ENCODE peak calls at places on chromosomes 3 and 15, in ten cellular contexts. One of them, this sample, is unnamed.

GRCh38 chr3:114406286-114406685 is 112.5 kb downstream of the TIGIT start:
- DNase-seq in stimulated activated CD8-positive, alpha-beta memory T cell treated with anti-CD3 and anti-CD28 coated beads, Interleukin-15, amount 100 ng/mL, for 4 hours: no peak
- DNase-seq in CD4-positive, alpha-beta memory T cell: no peak
- DNase-seq in sciatic nerve: no peak
- DNase-seq in NCI-H146: no peak
- DNase-seq in NCI-H1092 treated with DMSO at 0.1 percent for 48 hours: no peak
- DNase-seq in thoracic aorta: no peak
- DNase-seq in activated naive CD4-positive, alpha-beta T cell treated with anti-CD3 and anti-CD28 coated beads, Interleukin-2, amount 50 U/mL, for 72 hours: no peak
- DNase-seq in cardiac septum: no peak
- DNase-seq in CD8-positive, alpha-beta T cell: no peak
- DNase-seq in this sample: no peak

GRCh38 chr3:30944124-30944523 is 49.7 kb upstream of the GADL1 start:
- DNase-seq in NCI-H146: no peak
- DNase-seq in stimulated activated CD8-positive, alpha-beta memory T cell treated with anti-CD3 and anti-CD28 coated beads, Interleukin-15, amount 100 ng/mL, for 4 hours: no peak
- DNase-seq in activated naive CD4-positive, alpha-beta T cell treated with anti-CD3 and anti-CD28 coated beads, Interleukin-2, amount 50 U/mL, for 72 hours: no peak
- DNase-seq in thoracic aorta: no peak
- DNase-seq in CD4-positive, alpha-beta memory T cell: no peak
- DNase-seq in cardiac septum: no peak
- DNase-seq in CD8-positive, alpha-beta T cell: no peak
- DNase-seq in NCI-H1092 treated with DMSO at 0.1 percent for 48 hours: no peak
- DNase-seq in sciatic nerve: no peak
- DNase-seq in this sample: no peak

GRCh38 chr15:85116066-85116465 is 134.4 kb downstream of the PDE8A start:
- DNase-seq in sciatic nerve: no peak
- DNase-seq in stimulated activated CD8-positive, alpha-beta memory T cell treated with anti-CD3 and anti-CD28 coated beads, Interleukin-15, amount 100 ng/mL, for 4 hours: no peak
- DNase-seq in CD4-positive, alpha-beta memory T cell: no peak
- DNase-seq in activated naive CD4-positive, alpha-beta T cell treated with anti-CD3 and anti-CD28 coated beads, Interleukin-2, amount 50 U/mL, for 72 hours: no peak
- DNase-seq in cardiac septum: no peak
- DNase-seq in CD8-positive, alpha-beta T cell: no peak
- DNase-seq in NCI-H146: no peak
- DNase-seq in NCI-H1092 treated with DMSO at 0.1 percent for 48 hours: no peak
- DNase-seq in thoracic aorta: no peak
- DNase-seq in this sample: no peak

GRCh38 chr3:192727032-192727847 is at the start of gene FGF12:
- DNase-seq in NCI-H146: peak
- DNase-seq in cardiac septum: peak
- DNase-seq in sciatic nerve: peak
- DNase-seq in NCI-H1092 treated with DMSO at 0.1 percent for 48 hours: peak
- DNase-seq in thoracic aorta: peak
- DNase-seq in stimulated activated CD8-positive, alpha-beta memory T cell treated with anti-CD3 and anti-CD28 coated beads, Interleukin-15, amount 100 ng/mL, for 4 hours: no peak
- DNase-seq in CD4-positive, alpha-beta memory T cell: no peak
- DNase-seq in activated naive CD4-positive, alpha-beta T cell treated with anti-CD3 and anti-CD28 coated beads, Interleukin-2, amount 50 U/mL, for 72 hours: no peak
- DNase-seq in CD8-positive, alpha-beta T cell: no peak
- DNase-seq in this sample: peak

GRCh38 chr15:79339588-79340314 is 28.8 kb downstream of the TMED3 start:
- DNase-seq in activated naive CD4-positive, alpha-beta T cell treated with anti-CD3 and anti-CD28 coated beads, Interleukin-2, amount 50 U/mL, for 72 hours: no peak
- DNase-seq in cardiac septum: no peak
- DNase-seq in CD4-positive, alpha-beta memory T cell: peak
- DNase-seq in NCI-H146: peak
- DNase-seq in NCI-H1092 treated with DMSO at 0.1 percent for 48 hours: no peak
- DNase-seq in sciatic nerve: no peak
- DNase-seq in CD8-positive, alpha-beta T cell: no peak
- DNase-seq in thoracic aorta: no peak
- DNase-seq in stimulated activated CD8-positive, alpha-beta memory T cell treated with anti-CD3 and anti-CD28 coated beads, Interleukin-15, amount 100 ng/mL, for 4 hours: no peak
- DNase-seq in this sample: peak

GRCh38 chr3:144774897-144775296 is 803.3 kb downstream of the DIPK2A start:
- DNase-seq in CD4-positive, alpha-beta memory T cell: no peak
- DNase-seq in cardiac septum: no peak
- DNase-seq in thoracic aorta: no peak
- DNase-seq in sciatic nerve: no peak
- DNase-seq in CD8-positive, alpha-beta T cell: no peak
- DNase-seq in NCI-H146: no peak
- DNase-seq in stimulated activated CD8-positive, alpha-beta memory T cell treated with anti-CD3 and anti-CD28 coated beads, Interleukin-15, amount 100 ng/mL, for 4 hours: no peak
- DNase-seq in activated naive CD4-positive, alpha-beta T cell treated with anti-CD3 and anti-CD28 coated beads, Interleukin-2, amount 50 U/mL, for 72 hours: no peak
- DNase-seq in NCI-H1092 treated with DMSO at 0.1 percent for 48 hours: no peak
- DNase-seq in this sample: no peak

GRCh38 chr3:197003461-197004385 is 25.9 kb downstream of the MELTF start:
- DNase-seq in CD4-positive, alpha-beta memory T cell: no peak
- DNase-seq in stimulated activated CD8-positive, alpha-beta memory T cell treated with anti-CD3 and anti-CD28 coated beads, Interleukin-15, amount 100 ng/mL, for 4 hours: no peak
- DNase-seq in cardiac septum: no peak
- DNase-seq in sciatic nerve: no peak
- DNase-seq in NCI-H1092 treated with DMSO at 0.1 percent for 48 hours: peak
- DNase-seq in CD8-positive, alpha-beta T cell: no peak
- DNase-seq in thoracic aorta: no peak
- DNase-seq in NCI-H146: peak
- DNase-seq in activated naive CD4-positive, alpha-beta T cell treated with anti-CD3 and anti-CD28 coated beads, Interleukin-2, amount 50 U/mL, for 72 hours: no peak
- DNase-seq in this sample: peak

GRCh38 chr3:63656791-63657190 is 4.3 kb downstream of the SNTN start:
- DNase-seq in thoracic aorta: no peak
- DNase-seq in sciatic nerve: no peak
- DNase-seq in CD4-positive, alpha-beta memory T cell: no peak
- DNase-seq in CD8-positive, alpha-beta T cell: no peak
- DNase-seq in activated naive CD4-positive, alpha-beta T cell treated with anti-CD3 and anti-CD28 coated beads, Interleukin-2, amount 50 U/mL, for 72 hours: no peak
- DNase-seq in NCI-H146: no peak
- DNase-seq in stimulated activated CD8-positive, alpha-beta memory T cell treated with anti-CD3 and anti-CD28 coated beads, Interleukin-15, amount 100 ng/mL, for 4 hours: no peak
- DNase-seq in NCI-H1092 treated with DMSO at 0.1 percent for 48 hours: no peak
- DNase-seq in cardiac septum: no peak
- DNase-seq in this sample: no peak

GRCh38 chr3:188058569-188059184 is 95.3 kb upstream of the LPP start:
- DNase-seq in sciatic nerve: no peak
- DNase-seq in cardiac septum: no peak
- DNase-seq in NCI-H1092 treated with DMSO at 0.1 percent for 48 hours: no peak
- DNase-seq in stimulated activated CD8-positive, alpha-beta memory T cell treated with anti-CD3 and anti-CD28 coated beads, Interleukin-15, amount 100 ng/mL, for 4 hours: no peak
- DNase-seq in CD4-positive, alpha-beta memory T cell: no peak
- DNase-seq in CD8-positive, alpha-beta T cell: no peak
- DNase-seq in NCI-H146: no peak
- DNase-seq in activated naive CD4-positive, alpha-beta T cell treated with anti-CD3 and anti-CD28 coated beads, Interleukin-2, amount 50 U/mL, for 72 hours: no peak
- DNase-seq in thoracic aorta: no peak
- DNase-seq in this sample: peak

GRCh38 chr15:85485956-85486567 is 105.7 kb downstream of the AKAP13 start:
- DNase-seq in cardiac septum: no peak
- DNase-seq in CD8-positive, alpha-beta T cell: peak
- DNase-seq in CD4-positive, alpha-beta memory T cell: peak
- DNase-seq in NCI-H1092 treated with DMSO at 0.1 percent for 48 hours: peak
- DNase-seq in thoracic aorta: peak
- DNase-seq in sciatic nerve: no peak
- DNase-seq in stimulated activated CD8-positive, alpha-beta memory T cell treated with anti-CD3 and anti-CD28 coated beads, Interleukin-15, amount 100 ng/mL, for 4 hours: no peak
- DNase-seq in activated naive CD4-positive, alpha-beta T cell treated with anti-CD3 and anti-CD28 coated beads, Interleukin-2, amount 50 U/mL, for 72 hours: no peak
- DNase-seq in NCI-H146: peak
- DNase-seq in this sample: peak

GRCh38 chr3:30356901-30357753 is 249.3 kb upstream of the TGFBR2 start:
- DNase-seq in NCI-H146: no peak
- DNase-seq in CD4-positive, alpha-beta memory T cell: no peak
- DNase-seq in thoracic aorta: no peak
- DNase-seq in NCI-H1092 treated with DMSO at 0.1 percent for 48 hours: no peak
- DNase-seq in CD8-positive, alpha-beta T cell: no peak
- DNase-seq in activated naive CD4-positive, alpha-beta T cell treated with anti-CD3 and anti-CD28 coated beads, Interleukin-2, amount 50 U/mL, for 72 hours: no peak
- DNase-seq in sciatic nerve: no peak
- DNase-seq in stimulated activated CD8-positive, alpha-beta memory T cell treated with anti-CD3 and anti-CD28 coated beads, Interleukin-15, amount 100 ng/mL, for 4 hours: no peak
- DNase-seq in cardiac septum: no peak
- DNase-seq in this sample: no peak

GRCh38 chr15:94864600-94864999 is 633.2 kb downstream of the MCTP2 start:
- DNase-seq in sciatic nerve: no peak
- DNase-seq in stimulated activated CD8-positive, alpha-beta memory T cell treated with anti-CD3 and anti-CD28 coated beads, Interleukin-15, amount 100 ng/mL, for 4 hours: no peak
- DNase-seq in NCI-H146: no peak
- DNase-seq in activated naive CD4-positive, alpha-beta T cell treated with anti-CD3 and anti-CD28 coated beads, Interleukin-2, amount 50 U/mL, for 72 hours: no peak
- DNase-seq in thoracic aorta: no peak
- DNase-seq in NCI-H1092 treated with DMSO at 0.1 percent for 48 hours: no peak
- DNase-seq in CD8-positive, alpha-beta T cell: no peak
- DNase-seq in CD4-positive, alpha-beta memory T cell: no peak
- DNase-seq in cardiac septum: no peak
- DNase-seq in this sample: no peak

GRCh38 chr3:71310595-71311319 is 272.8 kb downstream of the FOXP1 start:
- DNase-seq in activated naive CD4-positive, alpha-beta T cell treated with anti-CD3 and anti-CD28 coated beads, Interleukin-2, amount 50 U/mL, for 72 hours: no peak
- DNase-seq in sciatic nerve: no peak
- DNase-seq in stimulated activated CD8-positive, alpha-beta memory T cell treated with anti-CD3 and anti-CD28 coated beads, Interleukin-15, amount 100 ng/mL, for 4 hours: no peak
- DNase-seq in CD4-positive, alpha-beta memory T cell: no peak
- DNase-seq in cardiac septum: no peak
- DNase-seq in CD8-positive, alpha-beta T cell: no peak
- DNase-seq in thoracic aorta: no peak
- DNase-seq in NCI-H1092 treated with DMSO at 0.1 percent for 48 hours: no peak
- DNase-seq in NCI-H146: no peak
- DNase-seq in this sample: no peak

GRCh38 chr15:23073890-23074631 is 34.7 kb upstream of the TUBGCP5 start:
- DNase-seq in cardiac septum: no peak
- DNase-seq in stimulated activated CD8-positive, alpha-beta memory T cell treated with anti-CD3 and anti-CD28 coated beads, Interleukin-15, amount 100 ng/mL, for 4 hours: no peak
- DNase-seq in NCI-H1092 treated with DMSO at 0.1 percent for 48 hours: peak
- DNase-seq in activated naive CD4-positive, alpha-beta T cell treated with anti-CD3 and anti-CD28 coated beads, Interleukin-2, amount 50 U/mL, for 72 hours: no peak
- DNase-seq in NCI-H146: peak
- DNase-seq in CD4-positive, alpha-beta memory T cell: no peak
- DNase-seq in sciatic nerve: no peak
- DNase-seq in CD8-positive, alpha-beta T cell: no peak
- DNase-seq in thoracic aorta: no peak
- DNase-seq in this sample: peak

GRCh38 chr3:39005295-39005694 is 46.4 kb downstream of the SCN11A start:
- DNase-seq in CD8-positive, alpha-beta T cell: no peak
- DNase-seq in sciatic nerve: no peak
- DNase-seq in NCI-H146: no peak
- DNase-seq in stimulated activated CD8-positive, alpha-beta memory T cell treated with anti-CD3 and anti-CD28 coated beads, Interleukin-15, amount 100 ng/mL, for 4 hours: no peak
- DNase-seq in cardiac septum: no peak
- DNase-seq in activated naive CD4-positive, alpha-beta T cell treated with anti-CD3 and anti-CD28 coated beads, Interleukin-2, amount 50 U/mL, for 72 hours: no peak
- DNase-seq in CD4-positive, alpha-beta memory T cell: no peak
- DNase-seq in thoracic aorta: no peak
- DNase-seq in NCI-H1092 treated with DMSO at 0.1 percent for 48 hours: no peak
- DNase-seq in this sample: no peak

GRCh38 chr15:41291065-41291631 is 41.2 kb downstream of the OIP5 start:
- DNase-seq in activated naive CD4-positive, alpha-beta T cell treated with anti-CD3 and anti-CD28 coated beads, Interleukin-2, amount 50 U/mL, for 72 hours: no peak
- DNase-seq in cardiac septum: no peak
- DNase-seq in thoracic aorta: no peak
- DNase-seq in NCI-H1092 treated with DMSO at 0.1 percent for 48 hours: no peak
- DNase-seq in CD8-positive, alpha-beta T cell: no peak
- DNase-seq in NCI-H146: no peak
- DNase-seq in CD4-positive, alpha-beta memory T cell: no peak
- DNase-seq in sciatic nerve: no peak
- DNase-seq in stimulated activated CD8-positive, alpha-beta memory T cell treated with anti-CD3 and anti-CD28 coated beads, Interleukin-15, amount 100 ng/mL, for 4 hours: no peak
- DNase-seq in this sample: no peak

GRCh38 chr15:92294759-92295158 is 98.9 kb upstream of the ST8SIA2 start:
- DNase-seq in activated naive CD4-positive, alpha-beta T cell treated with anti-CD3 and anti-CD28 coated beads, Interleukin-2, amount 50 U/mL, for 72 hours: no peak
- DNase-seq in stimulated activated CD8-positive, alpha-beta memory T cell treated with anti-CD3 and anti-CD28 coated beads, Interleukin-15, amount 100 ng/mL, for 4 hours: no peak
- DNase-seq in CD4-positive, alpha-beta memory T cell: no peak
- DNase-seq in cardiac septum: no peak
- DNase-seq in thoracic aorta: no peak
- DNase-seq in NCI-H1092 treated with DMSO at 0.1 percent for 48 hours: no peak
- DNase-seq in sciatic nerve: no peak
- DNase-seq in NCI-H146: no peak
- DNase-seq in CD8-positive, alpha-beta T cell: no peak
- DNase-seq in this sample: no peak

GRCh38 chr3:189071452-189071851 is 100.3 kb upstream of the TPRG1 start:
- DNase-seq in CD8-positive, alpha-beta T cell: no peak
- DNase-seq in stimulated activated CD8-positive, alpha-beta memory T cell treated with anti-CD3 and anti-CD28 coated beads, Interleukin-15, amount 100 ng/mL, for 4 hours: no peak
- DNase-seq in cardiac septum: no peak
- DNase-seq in NCI-H146: no peak
- DNase-seq in thoracic aorta: no peak
- DNase-seq in sciatic nerve: no peak
- DNase-seq in activated naive CD4-positive, alpha-beta T cell treated with anti-CD3 and anti-CD28 coated beads, Interleukin-2, amount 50 U/mL, for 72 hours: no peak
- DNase-seq in NCI-H1092 treated with DMSO at 0.1 percent for 48 hours: no peak
- DNase-seq in CD4-positive, alpha-beta memory T cell: no peak
- DNase-seq in this sample: no peak

GRCh38 chr15:57327985-57328471 is 48.3 kb upstream of the CGNL1 start:
- DNase-seq in CD4-positive, alpha-beta memory T cell: no peak
- DNase-seq in NCI-H146: no peak
- DNase-seq in CD8-positive, alpha-beta T cell: no peak
- DNase-seq in activated naive CD4-positive, alpha-beta T cell treated with anti-CD3 and anti-CD28 coated beads, Interleukin-2, amount 50 U/mL, for 72 hours: no peak
- DNase-seq in cardiac septum: no peak
- DNase-seq in sciatic nerve: no peak
- DNase-seq in NCI-H1092 treated with DMSO at 0.1 percent for 48 hours: no peak
- DNase-seq in thoracic aorta: no peak
- DNase-seq in stimulated activated CD8-positive, alpha-beta memory T cell treated with anti-CD3 and anti-CD28 coated beads, Interleukin-15, amount 100 ng/mL, for 4 hours: no peak
- DNase-seq in this sample: no peak

GRCh38 chr3:133977568-133977967 is 52.2 kb downstream of the SLCO2A1 start:
- DNase-seq in CD4-positive, alpha-beta memory T cell: no peak
- DNase-seq in thoracic aorta: no peak
- DNase-seq in sciatic nerve: no peak
- DNase-seq in NCI-H146: no peak
- DNase-seq in cardiac septum: no peak
- DNase-seq in activated naive CD4-positive, alpha-beta T cell treated with anti-CD3 and anti-CD28 coated beads, Interleukin-2, amount 50 U/mL, for 72 hours: no peak
- DNase-seq in NCI-H1092 treated with DMSO at 0.1 percent for 48 hours: no peak
- DNase-seq in CD8-positive, alpha-beta T cell: no peak
- DNase-seq in stimulated activated CD8-positive, alpha-beta memory T cell treated with anti-CD3 and anti-CD28 coated beads, Interleukin-15, amount 100 ng/mL, for 4 hours: no peak
- DNase-seq in this sample: no peak

GRCh38 chr3:154642066-154642619 is 212.2 kb upstream of the GPR149 start:
- DNase-seq in sciatic nerve: no peak
- DNase-seq in thoracic aorta: no peak
- DNase-seq in activated naive CD4-positive, alpha-beta T cell treated with anti-CD3 and anti-CD28 coated beads, Interleukin-2, amount 50 U/mL, for 72 hours: no peak
- DNase-seq in NCI-H146: no peak
- DNase-seq in NCI-H1092 treated with DMSO at 0.1 percent for 48 hours: no peak
- DNase-seq in CD8-positive, alpha-beta T cell: no peak
- DNase-seq in CD4-positive, alpha-beta memory T cell: no peak
- DNase-seq in stimulated activated CD8-positive, alpha-beta memory T cell treated with anti-CD3 and anti-CD28 coated beads, Interleukin-15, amount 100 ng/mL, for 4 hours: no peak
- DNase-seq in cardiac septum: no peak
- DNase-seq in this sample: no peak

GRCh38 chr15:38225381-38225780 is 27.3 kb upstream of the SPRED1 start:
- DNase-seq in thoracic aorta: no peak
- DNase-seq in stimulated activated CD8-positive, alpha-beta memory T cell treated with anti-CD3 and anti-CD28 coated beads, Interleukin-15, amount 100 ng/mL, for 4 hours: no peak
- DNase-seq in sciatic nerve: no peak
- DNase-seq in activated naive CD4-positive, alpha-beta T cell treated with anti-CD3 and anti-CD28 coated beads, Interleukin-2, amount 50 U/mL, for 72 hours: no peak
- DNase-seq in CD4-positive, alpha-beta memory T cell: no peak
- DNase-seq in NCI-H1092 treated with DMSO at 0.1 percent for 48 hours: no peak
- DNase-seq in NCI-H146: no peak
- DNase-seq in CD8-positive, alpha-beta T cell: no peak
- DNase-seq in cardiac septum: no peak
- DNase-seq in this sample: no peak

GRCh38 chr3:125212096-125212508 is 446 bp downstream of the SLC12A8 start:
- DNase-seq in CD8-positive, alpha-beta T cell: no peak
- DNase-seq in activated naive CD4-positive, alpha-beta T cell treated with anti-CD3 and anti-CD28 coated beads, Interleukin-2, amount 50 U/mL, for 72 hours: no peak
- DNase-seq in cardiac septum: no peak
- DNase-seq in thoracic aorta: no peak
- DNase-seq in stimulated activated CD8-positive, alpha-beta memory T cell treated with anti-CD3 and anti-CD28 coated beads, Interleukin-15, amount 100 ng/mL, for 4 hours: no peak
- DNase-seq in sciatic nerve: no peak
- DNase-seq in CD4-positive, alpha-beta memory T cell: peak
- DNase-seq in NCI-H1092 treated with DMSO at 0.1 percent for 48 hours: no peak
- DNase-seq in NCI-H146: peak
- DNase-seq in this sample: no peak

GRCh38 chr15:62931650-62932049 is 110.9 kb upstream of the TPM1 start:
- DNase-seq in activated naive CD4-positive, alpha-beta T cell treated with anti-CD3 and anti-CD28 coated beads, Interleukin-2, amount 50 U/mL, for 72 hours: no peak
- DNase-seq in sciatic nerve: no peak
- DNase-seq in thoracic aorta: no peak
- DNase-seq in NCI-H146: no peak
- DNase-seq in cardiac septum: no peak
- DNase-seq in CD8-positive, alpha-beta T cell: no peak
- DNase-seq in NCI-H1092 treated with DMSO at 0.1 percent for 48 hours: no peak
- DNase-seq in stimulated activated CD8-positive, alpha-beta memory T cell treated with anti-CD3 and anti-CD28 coated beads, Interleukin-15, amount 100 ng/mL, for 4 hours: no peak
- DNase-seq in CD4-positive, alpha-beta memory T cell: no peak
- DNase-seq in this sample: no peak

GRCh38 chr3:193016437-193016887 is 98.8 kb upstream of the MB21D2 start:
- DNase-seq in NCI-H146: no peak
- DNase-seq in CD8-positive, alpha-beta T cell: no peak
- DNase-seq in stimulated activated CD8-positive, alpha-beta memory T cell treated with anti-CD3 and anti-CD28 coated beads, Interleukin-15, amount 100 ng/mL, for 4 hours: no peak
- DNase-seq in NCI-H1092 treated with DMSO at 0.1 percent for 48 hours: peak
- DNase-seq in cardiac septum: no peak
- DNase-seq in sciatic nerve: no peak
- DNase-seq in activated naive CD4-positive, alpha-beta T cell treated with anti-CD3 and anti-CD28 coated beads, Interleukin-2, amount 50 U/mL, for 72 hours: no peak
- DNase-seq in thoracic aorta: no peak
- DNase-seq in CD4-positive, alpha-beta memory T cell: no peak
- DNase-seq in this sample: no peak

GRCh38 chr3:122952509-122952908 is 75.1 kb downstream of the SEMA5B start:
- DNase-seq in activated naive CD4-positive, alpha-beta T cell treated with anti-CD3 and anti-CD28 coated beads, Interleukin-2, amount 50 U/mL, for 72 hours: no peak
- DNase-seq in NCI-H1092 treated with DMSO at 0.1 percent for 48 hours: no peak
- DNase-seq in cardiac septum: no peak
- DNase-seq in CD8-positive, alpha-beta T cell: no peak
- DNase-seq in NCI-H146: no peak
- DNase-seq in sciatic nerve: no peak
- DNase-seq in CD4-positive, alpha-beta memory T cell: no peak
- DNase-seq in stimulated activated CD8-positive, alpha-beta memory T cell treated with anti-CD3 and anti-CD28 coated beads, Interleukin-15, amount 100 ng/mL, for 4 hours: no peak
- DNase-seq in thoracic aorta: no peak
- DNase-seq in this sample: no peak

GRCh38 chr15:74464216-74464615 is 3.3 kb upstream of the UBL7 start:
- DNase-seq in CD8-positive, alpha-beta T cell: no peak
- DNase-seq in thoracic aorta: no peak
- DNase-seq in NCI-H146: no peak
- DNase-seq in stimulated activated CD8-positive, alpha-beta memory T cell treated with anti-CD3 and anti-CD28 coated beads, Interleukin-15, amount 100 ng/mL, for 4 hours: no peak
- DNase-seq in cardiac septum: no peak
- DNase-seq in NCI-H1092 treated with DMSO at 0.1 percent for 48 hours: no peak
- DNase-seq in CD4-positive, alpha-beta memory T cell: no peak
- DNase-seq in sciatic nerve: no peak
- DNase-seq in activated naive CD4-positive, alpha-beta T cell treated with anti-CD3 and anti-CD28 coated beads, Interleukin-2, amount 50 U/mL, for 72 hours: no peak
- DNase-seq in this sample: no peak

GRCh38 chr15:81387629-81388430 is 13.8 kb upstream of the TMC3 start:
- DNase-seq in stimulated activated CD8-positive, alpha-beta memory T cell treated with anti-CD3 and anti-CD28 coated beads, Interleukin-15, amount 100 ng/mL, for 4 hours: no peak
- DNase-seq in CD4-positive, alpha-beta memory T cell: no peak
- DNase-seq in thoracic aorta: no peak
- DNase-seq in cardiac septum: no peak
- DNase-seq in NCI-H1092 treated with DMSO at 0.1 percent for 48 hours: no peak
- DNase-seq in sciatic nerve: no peak
- DNase-seq in CD8-positive, alpha-beta T cell: no peak
- DNase-seq in NCI-H146: no peak
- DNase-seq in activated naive CD4-positive, alpha-beta T cell treated with anti-CD3 and anti-CD28 coated beads, Interleukin-2, amount 50 U/mL, for 72 hours: no peak
- DNase-seq in this sample: no peak